ENCODE peak calls at places on chromosomes 3 and 15, in six cellular contexts. One of them, this sample, is unnamed.

GRCh38 chr15:89932880-89933279 is 20.1 kb upstream of the ARPIN start:
- ATAC-seq in pancreas: no peak
- ATAC-seq in gastroesophageal sphincter: no peak
- ATAC-seq in upper lobe of right lung: no peak
- ATAC-seq in HCT116: no peak
- ATAC-seq in Right ventricle myocardium inferior: no peak
- ATAC-seq in this sample: no peak

GRCh38 chr3:118809696-118810498 is 224.7 kb downstream of the IGSF11 start:
- ATAC-seq in HCT116: peak
- ATAC-seq in upper lobe of right lung: no peak
- ATAC-seq in gastroesophageal sphincter: no peak
- ATAC-seq in pancreas: no peak
- ATAC-seq in Right ventricle myocardium inferior: no peak
- ATAC-seq in this sample: peak

GRCh38 chr3:191391873-191392808 is 61.8 kb upstream of the UTS2B start:
- ATAC-seq in pancreas: no peak
- ATAC-seq in HCT116: no peak
- ATAC-seq in Right ventricle myocardium inferior: no peak
- ATAC-seq in gastroesophageal sphincter: no peak
- ATAC-seq in upper lobe of right lung: no peak
- ATAC-seq in this sample: no peak

GRCh38 chr15:75554717-75555116 is 24.4 kb downstream of the PTPN9 start:
- ATAC-seq in Right ventricle myocardium inferior: peak
- ATAC-seq in HCT116: no peak
- ATAC-seq in pancreas: no peak
- ATAC-seq in upper lobe of right lung: no peak
- ATAC-seq in gastroesophageal sphincter: no peak
- ATAC-seq in this sample: no peak

GRCh38 chr3:134847349-134847748 is 52.3 kb downstream of the EPHB1 start:
- ATAC-seq in HCT116: peak
- ATAC-seq in gastroesophageal sphincter: no peak
- ATAC-seq in upper lobe of right lung: no peak
- ATAC-seq in pancreas: no peak
- ATAC-seq in Right ventricle myocardium inferior: no peak
- ATAC-seq in this sample: no peak

GRCh38 chr3:71083726-71084131 is 499.8 kb downstream of the FOXP1 start:
- ATAC-seq in HCT116: no peak
- ATAC-seq in pancreas: no peak
- ATAC-seq in Right ventricle myocardium inferior: no peak
- ATAC-seq in upper lobe of right lung: no peak
- ATAC-seq in gastroesophageal sphincter: peak
- ATAC-seq in this sample: peak

GRCh38 chr15:62432702-62433398 is 267.8 kb upstream of the C2CD4B start:
- ATAC-seq in Right ventricle myocardium inferior: peak
- ATAC-seq in HCT116: no peak
- ATAC-seq in gastroesophageal sphincter: peak
- ATAC-seq in upper lobe of right lung: no peak
- ATAC-seq in pancreas: no peak
- ATAC-seq in this sample: no peak

GRCh38 chr15:50496692-50497091 is 49.8 kb downstream of the USP50 start:
- ATAC-seq in upper lobe of right lung: no peak
- ATAC-seq in gastroesophageal sphincter: no peak
- ATAC-seq in Right ventricle myocardium inferior: no peak
- ATAC-seq in HCT116: no peak
- ATAC-seq in pancreas: no peak
- ATAC-seq in this sample: no peak

GRCh38 chr3:53193466-53194217 is 32.6 kb downstream of the PRKCD start:
- ATAC-seq in Right ventricle myocardium inferior: peak
- ATAC-seq in HCT116: no peak
- ATAC-seq in pancreas: no peak
- ATAC-seq in upper lobe of right lung: no peak
- ATAC-seq in gastroesophageal sphincter: peak
- ATAC-seq in this sample: no peak